ENCODE peak calls at places on chromosomes 16 and 17, in four cellular contexts. One of them, this sample, is unnamed.

GRCh38 chr16:19524356-19524865 is 669 bp downstream of the CCP110 start:
- DNase-seq in H1: no peak
- DNase-seq in K562: no peak
- DNase-seq in GM12878: no peak
- DNase-seq in this sample: no peak

GRCh38 chr16:35639233-35640205 is 2180.1 kb downstream of the TP53TG3F start:
- DNase-seq in H1: no peak
- DNase-seq in K562: no peak
- DNase-seq in GM12878: no peak
- DNase-seq in this sample: no peak

GRCh38 chr17:80545499-80545826 is 825 bp downstream of the RPTOR start:
- DNase-seq in H1: no peak
- DNase-seq in K562: peak; percentile 68
- DNase-seq in GM12878: no peak
- DNase-seq in this sample: no peak

GRCh38 chr17:58196610-58197009 is 4.1 kb downstream of the EPX start:
- DNase-seq in H1: no peak
- DNase-seq in K562: no peak
- DNase-seq in GM12878: no peak
- DNase-seq in this sample: no peak

GRCh38 chr17:11278186-11278983 is 37.4 kb downstream of the SHISA6 start:
- DNase-seq in H1: no peak
- DNase-seq in K562: no peak
- DNase-seq in GM12878: no peak
- DNase-seq in this sample: no peak

GRCh38 chr17:41324180-41325075 is 8.9 kb upstream of the KRTAP17-1 start:
- DNase-seq in H1: peak; percentile 10
- DNase-seq in K562: no peak
- DNase-seq in GM12878: no peak
- DNase-seq in this sample: peak; percentile 18

GRCh38 chr17:77281904-77282367 is 141.2 kb downstream of the SEC14L1 start:
- DNase-seq in H1: no peak
- DNase-seq in K562: no peak
- DNase-seq in GM12878: no peak
- DNase-seq in this sample: no peak

GRCh38 chr16:68309798-68310197 is 948 bp downstream of the SLC7A6OS start:
- DNase-seq in H1: no peak
- DNase-seq in K562: no peak
- DNase-seq in GM12878: no peak
- DNase-seq in this sample: no peak

GRCh38 chr16:87160218-87160617 is 157.0 kb downstream of the C16orf95 start:
- DNase-seq in H1: no peak
- DNase-seq in K562: no peak
- DNase-seq in GM12878: no peak
- DNase-seq in this sample: no peak

GRCh38 chr16:15811778-15812750 is 44.8 kb downstream of the MYH11 start:
- DNase-seq in H1: no peak
- DNase-seq in K562: no peak
- DNase-seq in GM12878: no peak
- DNase-seq in this sample: no peak

GRCh38 chr17:43814714-43815113 is 18.2 kb downstream of the MPP3 start:
- DNase-seq in H1: no peak
- DNase-seq in K562: no peak
- DNase-seq in GM12878: no peak
- DNase-seq in this sample: no peak

DNA sequence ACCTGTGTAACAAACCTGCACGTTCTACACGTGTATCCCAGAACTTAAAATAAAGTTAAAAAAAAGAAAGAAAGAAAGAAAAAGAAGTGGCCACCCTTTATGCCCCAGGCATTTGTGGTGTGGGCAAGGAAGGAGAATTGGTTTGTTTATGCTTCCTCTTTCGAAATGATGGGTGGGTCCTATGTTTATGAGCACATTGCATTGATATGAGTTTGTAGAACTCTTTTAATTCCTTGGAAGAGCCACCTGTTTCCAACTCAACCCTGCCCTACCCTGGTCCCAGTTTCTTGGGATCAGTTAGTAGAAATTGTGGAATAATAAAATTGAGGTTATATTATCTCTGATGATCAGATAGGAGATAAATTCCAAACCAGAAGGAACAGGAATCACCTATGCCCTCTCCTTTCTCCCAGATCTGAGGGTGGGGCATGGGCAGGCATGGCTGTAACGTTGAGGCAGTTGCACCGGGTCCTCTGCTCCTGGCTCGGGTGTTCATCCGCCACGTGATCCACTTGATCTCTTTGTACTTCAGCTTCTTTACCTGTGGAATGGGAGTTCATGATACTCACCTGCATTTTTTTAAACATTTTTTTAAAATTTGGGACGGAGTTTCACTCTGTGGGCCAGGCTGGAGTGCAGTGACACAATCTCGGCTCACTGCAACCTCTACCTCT is 15.9 kb downstream of the CHAD start:
- DNase-seq in H1: no peak
- DNase-seq in K562: no peak
- DNase-seq in GM12878: peak; percentile 8
- DNase-seq in this sample: no peak
- TF ChIP-seq HDAC6 in H1: no peak
- TF ChIP-seq HDAC6 in K562: no peak
- TF ChIP-seq HDAC6 in GM12878: no peak
- TF ChIP-seq HDAC6 in this sample: no peak

DNA sequence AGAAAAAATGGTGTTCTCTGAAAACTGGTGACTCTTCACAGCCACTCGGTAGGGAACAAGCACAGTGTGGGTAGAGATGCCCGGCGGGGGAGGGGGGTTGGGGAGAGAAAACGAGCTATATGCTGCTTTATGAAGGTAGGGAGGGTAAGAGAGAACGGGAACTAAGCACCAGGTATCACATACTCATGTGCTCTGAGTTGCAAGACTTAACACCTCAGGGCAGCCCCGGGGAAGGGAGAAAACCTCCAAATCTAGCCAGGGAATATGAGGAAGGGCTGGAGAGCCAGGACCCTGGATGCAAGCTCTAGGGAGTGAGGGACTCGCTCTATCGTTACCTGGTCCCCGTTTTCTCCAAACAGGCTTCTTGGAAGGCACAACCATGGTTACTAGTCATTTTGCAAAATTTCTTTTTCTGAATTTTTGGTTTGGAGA is 35.3 kb downstream of the HIC1 start:
- DNase-seq in H1: no peak
- DNase-seq in K562: no peak
- DNase-seq in GM12878: no peak
- DNase-seq in this sample: no peak
- TF ChIP-seq POLR2A in H1: no peak
- TF ChIP-seq POLR2A in K562: no peak
- TF ChIP-seq POLR2A in GM12878: peak; percentile 38
- TF ChIP-seq POLR2A in this sample: no peak

GRCh38 chr16:608019-608418 is 18.2 kb downstream of the RAB40C start:
- DNase-seq in H1: no peak
- DNase-seq in K562: no peak
- DNase-seq in GM12878: no peak
- DNase-seq in this sample: no peak

GRCh38 chr16:609984-610383 is 20.1 kb downstream of the RAB40C start:
- DNase-seq in H1: no peak
- DNase-seq in K562: no peak
- DNase-seq in GM12878: no peak
- DNase-seq in this sample: no peak

GRCh38 chr16:609316-609715 is 19.4 kb downstream of the RAB40C start:
- DNase-seq in H1: no peak
- DNase-seq in K562: no peak
- DNase-seq in GM12878: no peak
- DNase-seq in this sample: no peak

GRCh38 chr16:606656-607307 is 16.9 kb downstream of the RAB40C start:
- DNase-seq in H1: no peak
- DNase-seq in K562: no peak
- DNase-seq in GM12878: no peak
- DNase-seq in this sample: no peak

GRCh38 chr16:610513-611381 is 20.0 kb upstream of the WFIKKN1 start:
- DNase-seq in H1: no peak
- DNase-seq in K562: peak; percentile 51
- DNase-seq in GM12878: no peak
- DNase-seq in this sample: peak; percentile 73
- TF ChIP-seq HDAC6 in H1: no peak
- TF ChIP-seq HDAC6 in K562: no peak
- TF ChIP-seq HDAC6 in GM12878: no peak
- TF ChIP-seq HDAC6 in this sample: no peak

GRCh38 chr17:4987767-4988083 is 250 bp upstream of the CAMTA2 start:
- DNase-seq in H1: no peak
- DNase-seq in K562: no peak
- DNase-seq in GM12878: no peak
- DNase-seq in this sample: no peak

GRCh38 chr17:4988168-4988567 is 693 bp upstream of the CAMTA2 start:
- DNase-seq in H1: no peak
- DNase-seq in K562: no peak
- DNase-seq in GM12878: no peak
- DNase-seq in this sample: no peak

GRCh38 chr17:4986951-4987766 is at the start of gene CAMTA2:
- DNase-seq in H1: no peak
- DNase-seq in K562: peak; percentile 85
- DNase-seq in GM12878: no peak
- DNase-seq in this sample: peak; percentile 72

GRCh38 chr17:4980644-4981216 is 6.7 kb downstream of the CAMTA2 start:
- DNase-seq in H1: no peak
- DNase-seq in K562: peak; percentile 66
- DNase-seq in GM12878: no peak
- DNase-seq in this sample: peak; percentile 54

GRCh38 chr17:4986403-4986802 is 1.1 kb downstream of the CAMTA2 start:
- DNase-seq in H1: no peak
- DNase-seq in K562: no peak
- DNase-seq in GM12878: no peak
- DNase-seq in this sample: no peak
- TF ChIP-seq POLR2A in H1: no peak
- TF ChIP-seq POLR2A in K562: no peak
- TF ChIP-seq POLR2A in GM12878: no peak
- TF ChIP-seq POLR2A in this sample: no peak

GRCh38 chr16:1825381-1825863 is 1.2 kb downstream of the HAGH start:
- DNase-seq in H1: no peak
- DNase-seq in K562: no peak
- DNase-seq in GM12878: no peak
- DNase-seq in this sample: peak; percentile 64

GRCh38 chr16:1823821-1824220 is 2.8 kb downstream of the HAGH start:
- DNase-seq in H1: no peak
- DNase-seq in K562: peak; percentile 38
- DNase-seq in GM12878: no peak
- DNase-seq in this sample: peak; percentile 75

GRCh38 chr16:1825864-1826690 is 548 bp downstream of the HAGH start:
- DNase-seq in H1: no peak
- DNase-seq in K562: no peak
- DNase-seq in GM12878: no peak
- DNase-seq in this sample: peak; percentile 32

GRCh38 chr16:1828645-1829410 is 1.8 kb downstream of the FAHD1 start:
- DNase-seq in H1: no peak
- DNase-seq in K562: no peak
- DNase-seq in GM12878: no peak
- DNase-seq in this sample: peak; percentile 90

GRCh38 chr16:1826691-1827573 is at the start of the genes FAHD1 and HAGH:
- DNase-seq in H1: peak; percentile 83
- DNase-seq in K562: peak; percentile 100
- DNase-seq in GM12878: peak; percentile 66
- DNase-seq in this sample: peak; percentile 88
- TF ChIP-seq HDAC6 in H1: no peak
- TF ChIP-seq HDAC6 in K562: no peak
- TF ChIP-seq HDAC6 in GM12878: no peak
- TF ChIP-seq HDAC6 in this sample: no peak

This sample was measured in HepG2.